ENCODE peak calls at places on chromosomes 5 and 9, in six cellular contexts. V is IMR-90; F is aorta; N is neural progenitor cell; Z is endodermal cell; B is effector memory CD4-positive, alpha-beta T cell. R is an unnamed sample. For H3K4me1 and H3K36me3, the result is how much of the 10 kb centered on the place peaks cover.

GRCh38 chr9:116572095-116572748 is 114.9 kb upstream of the TRIM32 start:
- DNase-seq in V (peak), F (peak), N (peak), Z (peak), B (no peak), R (peak)

GRCh38 chr5:90162324-90162723 is 247.2 kb downstream of the CETN3 start:
- DNase-seq in V (no peak), F (no peak), N (peak), Z (peak), B (no peak), R (no peak)

GRCh38 chr5:157855404-157855994 is 3.4 kb downstream of the CLINT1 start:
- DNase-seq in V (peak), F (no peak), N (peak), Z (peak), B (no peak), R (peak)

GRCh38 chr9:16421534-16421933 is 448.9 kb downstream of the BNC2 start:
- DNase-seq in V (peak), F (no peak), N (no peak), Z (peak), B (no peak), R (no peak)

GRCh38 chr5:130708744-130709143 is 456.3 kb downstream of the HINT1 start:
- DNase-seq in V (no peak), F (no peak), N (no peak), Z (no peak), B (no peak), R (no peak)

GRCh38 chr5:172770675-172771438 is at the start of gene DUSP1:
- DNase-seq in V (peak), F (peak), N (peak), Z (peak), B (peak), R (peak)

GRCh38 chr9:87640385-87640795 is 85.5 kb upstream of the CTSL start:
- DNase-seq in V (peak), F (no peak), N (no peak), Z (no peak), B (no peak), R (no peak)

GRCh38 chr9:68637020-68637419 is 68.0 kb upstream of the PIP5K1B start:
- DNase-seq in V (no peak), F (no peak), N (no peak), Z (no peak), B (no peak), R (no peak)

GRCh38 chr9:35760651-35761050 is 6.6 kb upstream of the MSMP start:
- DNase-seq in V (peak), F (no peak), N (no peak), Z (no peak), B (no peak), R (peak)

GRCh38 chr9:98201102-98201501 is 8.7 kb upstream of the CORO2A start:
- DNase-seq in V (no peak), F (no peak), N (no peak), Z (no peak), B (no peak), R (no peak)

GRCh38 chr5:135063056-135063445 is 29.0 kb upstream of the PITX1 start:
- DNase-seq in V (no peak), F (peak), N (no peak), Z (no peak), B (no peak), R (no peak)

GRCh38 chr9:81620009-81620405 is 69.3 kb downstream of the TLE1 start:
- DNase-seq in V (no peak), F (no peak), N (no peak), Z (no peak), B (no peak), R (no peak)

GRCh38 chr9:119094086-119094485 is 275.1 kb downstream of the BRINP1 start:
- DNase-seq in V (no peak), F (no peak), N (no peak), Z (no peak), B (no peak), R (no peak)

DNA sequence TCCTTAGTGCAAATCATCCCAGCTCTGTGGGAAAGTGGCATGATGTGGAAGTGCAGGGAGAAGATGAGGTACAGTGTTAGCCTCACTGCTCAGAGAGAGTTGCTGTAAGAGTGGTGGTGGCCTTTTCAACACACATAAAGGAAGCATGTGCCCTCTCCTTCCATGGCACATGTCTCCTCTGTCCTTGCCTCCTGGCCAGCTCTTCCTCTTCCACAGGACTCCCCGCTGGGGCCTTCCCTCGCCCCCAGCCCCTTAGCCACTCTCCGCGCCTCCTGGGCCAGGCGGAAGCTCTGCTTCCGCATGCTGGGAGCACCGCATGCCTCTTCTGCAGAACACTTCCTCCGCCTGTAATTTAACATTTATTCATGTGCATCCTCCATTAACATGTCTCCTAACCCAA is 4.8 kb upstream of the KCNMB1 start:
- DNase-seq in V (no peak), F (no peak), N (no peak), Z (no peak), B (no peak), R (no peak)
- H3K4me1 ChIP-seq in V (under half), F (under half), N (under half), Z (under half), B (under half), R (under half)

GRCh38 chr9:131271506-131271931 is 4.8 kb downstream of the FAM78A start:
- DNase-seq in V (no peak), F (no peak), N (no peak), Z (no peak), B (no peak), R (no peak)
- H3K4me3 ChIP-seq in V (no peak), F (no peak), N (no peak), Z (no peak), B (peak), R (no peak)

GRCh38 chr9:134716067-134716466 is 74.5 kb downstream of the COL5A1 start:
- DNase-seq in V (peak), F (no peak), N (no peak), Z (no peak), B (no peak), R (no peak)

GRCh38 chr9:134720136-134720753 is 78.6 kb downstream of the COL5A1 start:
- DNase-seq in V (no peak), F (no peak), N (no peak), Z (no peak), B (no peak), R (no peak)

GRCh38 chr9:134717793-134718645 is 76.4 kb downstream of the COL5A1 start:
- DNase-seq in V (no peak), F (no peak), N (no peak), Z (no peak), B (no peak), R (no peak)

GRCh38 chr9:134719331-134719730 is 77.7 kb downstream of the COL5A1 start:
- DNase-seq in V (no peak), F (no peak), N (no peak), Z (no peak), B (no peak), R (no peak)

GRCh38 chr9:134717056-134717455 is 75.5 kb downstream of the COL5A1 start:
- DNase-seq in V (no peak), F (no peak), N (no peak), Z (no peak), B (no peak), R (no peak)
- H3K36me3 ChIP-seq in V (half or more), F (under half), N (under half), Z (under half), B (under half), R (under half)

DNA sequence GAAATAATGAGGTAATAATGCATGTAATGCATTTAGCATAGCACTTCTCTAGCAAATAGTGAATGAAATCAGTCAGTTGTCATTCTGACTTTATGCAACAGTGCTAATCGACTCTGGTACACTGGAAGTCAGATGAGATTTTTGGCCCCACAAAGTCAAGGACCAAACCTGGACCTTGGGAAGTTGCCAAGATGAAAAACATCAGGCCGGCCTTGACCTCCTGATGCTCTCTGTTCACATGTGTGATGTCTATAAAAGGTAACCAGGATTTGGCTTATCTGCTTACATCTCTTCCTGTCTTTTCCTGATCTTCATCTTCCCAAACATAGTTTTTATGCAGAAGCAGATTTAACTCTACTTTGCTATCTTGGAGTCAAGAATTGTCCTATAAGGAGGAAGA is 39.5 kb downstream of the SLC22A5 start:
- DNase-seq in V (no peak), F (no peak), N (no peak), Z (no peak), B (no peak), R (no peak)
- H3K4me1 ChIP-seq in V (under half), F (under half), N (under half), Z (under half), B (under half), R (under half)

GRCh38 chr5:14257995-14258403 is 114.9 kb downstream of the TRIO start:
- DNase-seq in V (no peak), F (no peak), N (no peak), Z (no peak), B (no peak), R (no peak)
- H3K4me3 ChIP-seq in V (no peak), F (no peak), N (no peak), Z (no peak), B (no peak), R (no peak)

DNA sequence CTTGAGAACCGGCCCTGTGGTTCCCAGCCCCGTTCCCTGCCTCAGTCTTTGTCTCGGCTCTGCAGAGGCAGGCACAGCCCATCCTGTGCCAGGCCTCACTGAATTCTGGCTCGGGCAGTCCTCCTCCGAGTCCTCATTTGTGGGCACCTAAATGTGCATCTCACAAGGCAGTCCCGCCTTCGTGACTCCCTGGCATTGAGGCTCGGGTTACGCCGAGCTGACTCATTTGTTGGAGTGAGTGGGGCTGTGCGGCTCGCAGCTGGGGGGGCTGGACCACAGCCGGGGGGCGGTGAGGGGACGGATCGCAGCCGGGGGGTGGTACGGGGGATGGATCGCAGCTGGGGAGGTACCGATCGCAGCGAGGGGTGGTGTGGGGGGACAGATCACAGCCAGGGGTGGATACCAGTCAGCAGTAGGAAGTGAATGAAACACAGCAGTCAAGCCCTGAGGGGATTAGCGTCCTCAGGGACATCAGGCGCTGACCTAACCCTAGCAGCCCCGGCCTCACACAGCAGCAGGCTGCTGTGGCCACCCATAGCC is 72.2 kb downstream of the PSMB7 start:
- DNase-seq in V (peak), F (peak), N (peak), Z (peak), B (no peak), R (peak)
- H3K36me3 ChIP-seq in V (half or more), F (under half), N (under half), Z (under half), B (under half), R (under half)

DNA sequence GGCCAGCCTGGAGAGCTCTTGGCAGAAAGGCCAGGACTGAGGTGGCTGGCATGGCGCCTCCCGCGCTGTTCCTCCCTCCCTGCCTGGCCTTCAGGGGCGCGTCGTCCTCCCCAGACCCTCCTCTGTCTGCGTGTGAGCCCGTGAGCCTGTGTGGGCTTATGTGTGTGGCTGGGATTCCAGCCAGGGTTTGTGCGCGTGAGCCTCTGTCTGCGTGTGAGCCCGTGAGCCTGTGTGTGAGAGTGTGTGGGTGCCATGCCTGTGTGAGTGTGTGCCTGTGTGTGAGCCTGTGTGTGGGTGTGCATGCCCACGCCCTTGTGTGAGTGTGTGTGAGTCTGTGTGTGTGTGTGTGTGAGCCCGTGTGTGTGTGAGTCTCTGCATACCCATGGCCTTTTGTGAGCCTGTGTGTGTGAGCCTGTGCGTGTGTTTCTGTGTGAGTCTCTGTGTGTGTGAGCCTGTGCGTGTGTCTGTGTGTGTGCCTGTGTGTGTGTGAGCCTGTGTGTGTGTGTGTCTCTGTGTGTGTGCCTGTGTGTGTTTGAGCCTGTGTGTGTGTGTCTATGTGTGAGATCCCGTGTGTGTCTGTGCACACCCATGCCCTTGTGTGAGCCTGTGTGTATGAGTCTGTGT is 13.0 kb downstream of the RXRA start:
- DNase-seq in V (peak), F (no peak), N (no peak), Z (no peak), B (no peak), R (no peak)
- H3K4me1 ChIP-seq in V (under half), F (under half), N (under half), Z (under half), B (under half), R (under half)

DNA sequence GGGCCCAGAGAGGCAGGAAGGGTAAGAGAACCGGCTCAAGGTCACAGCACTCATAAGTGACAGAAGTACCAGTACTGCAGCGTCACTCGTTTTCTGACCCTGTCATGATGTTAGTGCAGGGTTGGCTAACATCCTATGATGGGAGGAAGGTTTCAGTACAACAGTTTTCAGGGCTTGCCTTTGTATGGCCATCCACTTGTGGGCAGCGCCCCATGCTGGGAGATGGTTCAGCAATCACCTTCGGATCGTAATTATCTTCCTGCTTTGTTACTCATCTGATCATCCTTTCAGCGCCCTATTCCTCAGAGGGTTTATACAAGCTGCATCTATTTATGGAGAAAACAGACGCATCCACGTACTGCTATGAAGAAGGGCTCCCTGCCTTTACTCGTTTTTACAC is 2.4 kb downstream of the MAP1B start:
- DNase-seq in V (no peak), F (no peak), N (peak), Z (no peak), B (no peak), R (no peak)
- H3K4me3 ChIP-seq in V (peak), F (peak), N (peak), Z (peak), B (no peak), R (peak)

R was measured in PC-3.